ENCODE peak calls at places on chromosomes 12 and 14, in six cellular contexts. M is endodermal cell, V is astrocyte, J is mesendoderm, Z is GM12878, Y is endothelial cell of umbilical vein. B is an unnamed sample.
A peak's percentile ranks its signal among the peaks of the same experiment; 100 is the strongest.

GRCh38 chr12:108647936-108648287 is 14.2 kb upstream of the SELPLG start:
- DNase-seq in M (peak; percentile 57), Y (no peak), Z (no peak), J (no peak), V (no peak), B (no peak)

GRCh38 chr12:750356-751191 is 1.8 kb upstream of the WNK1 start:
- DNase-seq in Y (no peak), V (no peak), J (no peak), Z (no peak), M (no peak), B (peak; percentile 12)

GRCh38 chr12:1369460-1369859 is 224.9 kb downstream of the FBXL14 start:
- DNase-seq in Y (peak; percentile 11), J (no peak), V (no peak), Z (no peak), M (no peak), B (no peak)

GRCh38 chr12:2834581-2835491 is at the start of gene NRIP2:
- DNase-seq in Z (no peak), Y (peak; percentile 29), M (peak; percentile 79), V (peak; percentile 44), J (peak; percentile 67), B (peak; percentile 56)

GRCh38 chr14:67420102-67420739 is 8.3 kb upstream of the PLEK2 start:
- DNase-seq in Y (no peak), M (peak; percentile 78), V (no peak), Z (no peak), J (peak; percentile 71), B (no peak)

GRCh38 chr12:52074006-52074405 is 4.2 kb downstream of the ATG101 start:
- DNase-seq in M (no peak), V (no peak), Z (peak; percentile 63), Y (no peak), J (no peak), B (peak; percentile 77)

GRCh38 chr12:100219328-100220109 is 18.9 kb downstream of the ACTR6 start:
- DNase-seq in Z (no peak), J (no peak), Y (no peak), V (no peak), M (no peak), B (no peak)

GRCh38 chr12:4664111-4664510 is 15.2 kb downstream of the NDUFA9 start:
- DNase-seq in J (peak; percentile 54), Z (no peak), M (no peak), Y (no peak), V (peak; percentile 49), B (peak; percentile 93)

GRCh38 chr12:74780458-74781241 is 243.0 kb downstream of the ATXN7L3B start:
- DNase-seq in Y (no peak), Z (no peak), M (no peak), V (peak; percentile 81), J (no peak), B (peak; percentile 34)

GRCh38 chr14:104394606-104394910 is 185.0 kb upstream of the C14orf180 start:
- DNase-seq in Y (no peak), Z (no peak), V (no peak), M (no peak), J (no peak), B (no peak)

GRCh38 chr14:100147691-100148464 is 11.6 kb downstream of the DEGS2 start:
- DNase-seq in Z (no peak), M (no peak), Y (no peak), J (no peak), V (no peak), B (no peak)

GRCh38 chr12:55724226-55724939 is 4.2 kb downstream of the RDH5 start:
- DNase-seq in J (peak; percentile 75), V (peak; percentile 38), Z (no peak), M (peak; percentile 94), Y (peak; percentile 62), B (peak; percentile 86)

GRCh38 chr14:64755661-64756265 is 51.5 kb downstream of the PLEKHG3 start:
- DNase-seq in Y (no peak), V (peak; percentile 42), Z (no peak), J (no peak), M (no peak), B (peak; percentile 51)

GRCh38 chr14:32330356-32331226 is 1.5 kb downstream of the AKAP6 start:
- DNase-seq in M (no peak), V (no peak), Y (no peak), J (no peak), Z (no peak), B (no peak)

DNA sequence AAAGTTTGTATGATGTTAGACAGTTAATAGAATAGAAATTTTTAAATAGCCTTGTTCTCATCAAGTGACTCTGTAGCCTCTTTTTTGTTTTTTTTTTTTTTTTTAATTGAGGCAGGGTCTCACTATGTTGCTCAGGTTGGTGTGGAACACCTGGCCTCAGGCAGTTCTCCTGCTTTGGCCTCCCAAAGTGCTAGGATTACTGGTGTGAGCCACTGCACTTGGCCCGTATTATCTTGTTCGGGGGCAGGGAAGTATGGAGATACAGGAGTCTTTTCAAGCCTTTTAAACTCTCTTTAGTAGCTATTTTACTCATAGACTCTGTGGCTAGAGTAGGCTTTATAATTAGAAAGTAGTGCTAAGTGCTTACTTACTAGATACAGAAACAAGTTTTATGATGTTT is 31.1 kb downstream of the FBXO34 start:
- DNase-seq in J (peak; percentile 37), V (no peak), M (no peak), Z (no peak), Y (no peak), B (no peak)
- H3K27ac ChIP-seq in J (no peak overlapping the region), V (no peak overlapping the region), M (no peak overlapping the region), Z (peak overlapping the region; percentile 66), Y (no peak overlapping the region), B (no peak overlapping the region)

GRCh38 chr12:20494803-20495202 is 126.5 kb downstream of the PDE3A start:
- DNase-seq in M (no peak), V (no peak), Z (no peak), Y (no peak), J (no peak), B (peak; percentile 57)
- H3K9ac ChIP-seq in M (no peak overlapping the region), V (no peak overlapping the region), Z (no peak overlapping the region), Y (no peak overlapping the region), J (no peak overlapping the region), B (no peak overlapping the region)

DNA sequence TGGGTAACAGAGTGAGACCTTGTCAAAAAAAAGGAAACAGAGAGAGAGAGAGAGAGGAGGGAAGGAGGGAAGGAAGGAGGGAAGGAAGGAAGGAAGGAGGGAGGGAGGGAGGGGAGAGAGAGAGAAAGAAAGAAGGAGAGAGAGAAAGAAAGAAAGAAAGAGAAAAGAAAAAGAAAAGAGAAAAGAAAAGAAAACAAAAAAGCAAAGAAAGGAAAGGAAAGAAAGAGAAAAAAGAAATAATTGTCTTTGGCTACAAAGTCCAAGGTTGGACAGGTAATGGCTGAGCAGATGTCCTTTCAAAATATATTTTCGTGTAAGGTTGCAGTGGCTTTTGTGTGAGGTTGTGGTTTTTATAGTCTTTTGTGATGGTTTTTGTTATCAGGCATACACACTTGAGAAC is 21.6 kb upstream of the CCDC60 start:
- DNase-seq in J (no peak), V (no peak), Z (no peak), M (no peak), Y (no peak), B (no peak)
- H3K27ac ChIP-seq in J (no peak overlapping the region), V (no peak overlapping the region), Z (no peak overlapping the region), M (no peak overlapping the region), Y (no peak overlapping the region), B (no peak overlapping the region)

GRCh38 chr14:53432378-53432802 is 279.3 kb upstream of the DDHD1 start:
- DNase-seq in Y (peak; percentile 70), V (peak; percentile 22), J (peak; percentile 84), Z (no peak), M (peak; percentile 82), B (peak; percentile 58)

GRCh38 chr14:53441789-53442188 is 288.7 kb upstream of the DDHD1 start:
- DNase-seq in M (no peak), V (no peak), Z (no peak), J (no peak), Y (no peak), B (no peak)

DNA sequence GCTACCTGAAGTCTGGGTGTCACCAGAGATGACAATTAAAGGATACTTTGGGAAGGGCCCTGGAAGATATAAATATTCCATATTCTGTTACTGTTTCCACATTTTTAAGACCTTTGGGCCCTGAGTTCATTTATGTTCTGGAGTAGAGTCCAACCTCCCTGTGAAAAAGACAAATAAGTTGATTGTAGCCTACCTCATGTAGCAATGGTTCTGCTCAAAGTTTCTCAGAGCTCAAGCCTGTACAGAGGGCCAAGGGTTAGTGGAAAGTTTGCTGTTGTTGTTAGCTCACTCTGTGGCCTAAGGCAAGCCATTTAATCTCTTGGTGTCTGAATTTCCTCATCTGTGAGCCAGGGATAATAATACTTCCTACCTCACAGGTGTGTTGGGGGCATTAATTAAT is 284.7 kb upstream of the DDHD1 start:
- DNase-seq in Z (no peak), M (no peak), V (no peak), J (no peak), Y (no peak), B (no peak)
- H3K9ac ChIP-seq in Z (no peak overlapping the region), M (no peak overlapping the region), V (no peak overlapping the region), J (no peak overlapping the region), Y (no peak overlapping the region), B (no peak overlapping the region)

GRCh38 chr12:92078167-92079053 is 67.2 kb downstream of the BTG1 start:
- DNase-seq in V (peak; percentile 91), Y (peak; percentile 42), J (peak; percentile 10), Z (no peak), M (no peak), B (peak; percentile 100)
- H3K27ac ChIP-seq in V (peak overlapping the region; percentile 87), Y (no peak overlapping the region), J (no peak overlapping the region), Z (no peak overlapping the region), M (no peak overlapping the region), B (peak overlapping the region; percentile 97)

B was measured in GM23248.